ENCODE peak calls at places on chromosomes 16 and 17, in six cellular contexts. A is activated CD4-positive, alpha-beta T cell treated with anti-CD3 and anti-CD28 coated beads, Interleukin-2, amount 50 U/mL, for 1 hour; Q is putamen; F is transverse colon; N is C1 segment of cervical spinal cord; C is fibroblast of lung. E is an unnamed sample.

GRCh38 chr17:8563981-8564602 is 66.4 kb downstream of the MYH10 start:
- DNase-seq in A (no peak), Q (no peak), F (no peak), N (no peak), C (peak), E (no peak)

GRCh38 chr17:63578769-63579111 is 22.0 kb upstream of the TACO1 start:
- DNase-seq in A (no peak), Q (no peak), F (no peak), N (no peak), C (no peak), E (no peak)

GRCh38 chr17:2050871-2051387 is 4.0 kb upstream of the HIC1 start:
- DNase-seq in A (peak), Q (no peak), F (peak), N (no peak), C (peak), E (no peak)

GRCh38 chr16:88034770-88035169 is 83.5 kb downstream of the BANP start:
- DNase-seq in A (no peak), Q (no peak), F (no peak), N (no peak), C (peak), E (no peak)

GRCh38 chr17:17836250-17836817 is 452 bp downstream of the SREBF1 start:
- DNase-seq in A (peak), Q (peak), F (peak), N (peak), C (peak), E (peak)

GRCh38 chr17:44007346-44008204 is 3.2 kb downstream of the NAGS start:
- DNase-seq in A (no peak), Q (no peak), F (peak), N (no peak), C (no peak), E (no peak)

GRCh38 chr16:28821874-28822519 is 802 bp upstream of the ATXN2L start:
- DNase-seq in A (no peak), Q (no peak), F (no peak), N (no peak), C (no peak), E (no peak)

GRCh38 chr17:77327566-77328463 is 187.0 kb downstream of the SEC14L1 start:
- DNase-seq in A (no peak), Q (no peak), F (peak), N (no peak), C (no peak), E (no peak)

GRCh38 chr16:90001761-90002503 is 17.3 kb downstream of the DBNDD1 start:
- DNase-seq in A (no peak), Q (no peak), F (no peak), N (peak), C (no peak), E (no peak)

GRCh38 chr16:68823401-68823800 is 19.9 kb upstream of the TANGO6 start:
- DNase-seq in A (no peak), Q (no peak), F (no peak), N (no peak), C (peak), E (no peak)

GRCh38 chr17:41932821-41933389 is 2.5 kb downstream of the ODAD4 start:
- DNase-seq in A (no peak), Q (no peak), F (no peak), N (no peak), C (no peak), E (no peak)

GRCh38 chr16:82061861-82062525 is 26.9 kb downstream of the HSD17B2 start:
- DNase-seq in A (no peak), Q (no peak), F (no peak), N (no peak), C (peak), E (no peak)

GRCh38 chr17:80384078-80384960 is 30.6 kb upstream of the ENDOV start:
- DNase-seq in A (no peak), Q (no peak), F (no peak), N (no peak), C (no peak), E (no peak)

GRCh38 chr16:88356124-88356726 is 26.5 kb upstream of the ZNF469 start:
- DNase-seq in A (no peak), Q (no peak), F (no peak), N (no peak), C (peak), E (no peak)

GRCh38 chr16:28042856-28043255 is 20.7 kb downstream of the GSG1L start:
- DNase-seq in A (no peak), Q (no peak), F (no peak), N (no peak), C (peak), E (no peak)